ENCODE peak calls at places on chromosomes 11 and 22, in four cellular contexts. V, F, R and H are unnamed samples.

GRCh38 chr11:75733346-75734107 is 15.9 kb downstream of the MOGAT2 start:
- DNase-seq in V (peak; percentile 59), F (peak; percentile 25), R (no peak), H (peak; percentile 34)

GRCh38 chr11:19723572-19724342 is 11.1 kb downstream of the NAV2 start:
- DNase-seq in V (peak; percentile 56), R (no peak), F (peak; percentile 53), H (no peak)

GRCh38 chr22:38741576-38741975 is 14.2 kb downstream of the SUN2 start:
- DNase-seq in F (no peak), R (no peak), V (peak; percentile 6), H (no peak)

GRCh38 chr11:19756675-19757475 is 44.2 kb downstream of the NAV2 start:
- DNase-seq in V (peak; percentile 57), R (no peak), F (no peak), H (peak; percentile 58)

GRCh38 chr22:33918676-33919590 is 1.3 kb downstream of the LARGE1 start:
- DNase-seq in F (peak; percentile 56), R (no peak), V (no peak), H (peak; percentile 44)

GRCh38 chr11:36375348-36376314 is 79.5 kb downstream of the PRR5L start:
- DNase-seq in F (no peak), V (no peak), R (no peak), H (no peak)

GRCh38 chr11:125075900-125076317 is 12.8 kb downstream of the SLC37A2 start:
- DNase-seq in V (peak; percentile 30), R (no peak), F (no peak), H (no peak)

GRCh38 chr11:61903845-61904244 is 12.5 kb upstream of the FADS3 start:
- DNase-seq in V (no peak), F (no peak), R (no peak), H (no peak)

GRCh38 chr11:95589893-95590612 is 199.5 kb downstream of the FAM76B start:
- DNase-seq in R (peak; percentile 16), V (no peak), F (no peak), H (no peak)

GRCh38 chr11:95585752-95586077 is 203.9 kb downstream of the FAM76B start:
- DNase-seq in F (no peak), V (no peak), R (no peak), H (no peak)

GRCh38 chr11:95586681-95587080 is 202.9 kb downstream of the FAM76B start:
- DNase-seq in R (no peak), V (no peak), F (no peak), H (no peak)

GRCh38 chr11:95586155-95586554 is 203.4 kb downstream of the FAM76B start:
- DNase-seq in R (no peak), V (no peak), F (no peak), H (no peak)

GRCh38 chr11:95588821-95589220 is 200.8 kb downstream of the FAM76B start:
- DNase-seq in F (no peak), V (no peak), R (no peak), H (no peak)
- H3K4me3 ChIP-seq in F (no peak overlapping the region), V (no peak overlapping the region), R (no peak overlapping the region), H (no peak overlapping the region)

DNA sequence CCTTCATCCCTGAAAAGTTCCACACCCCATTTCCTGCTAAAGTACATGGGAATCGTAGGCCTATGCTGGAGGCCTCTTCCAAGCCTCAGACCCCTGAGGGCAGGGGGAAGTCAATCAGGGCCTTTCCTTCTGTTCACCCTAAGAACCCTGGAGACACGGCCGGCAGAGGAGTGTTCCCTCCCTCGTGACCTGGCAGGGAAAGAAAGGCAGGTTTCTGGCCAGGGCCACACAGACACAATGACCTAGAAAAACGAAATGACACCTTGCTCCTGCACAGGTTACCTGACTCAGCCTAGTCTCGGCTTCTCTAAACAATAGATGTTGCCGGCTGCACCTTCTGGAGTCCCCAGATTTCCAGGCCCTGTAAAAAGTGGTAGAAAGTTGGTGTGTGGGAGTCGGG is 60.6 kb upstream of the CADM1 start:
- DNase-seq in R (no peak), F (no peak), V (no peak), H (no peak)
- H3K4me3 ChIP-seq in R (no peak overlapping the region), F (no peak overlapping the region), V (no peak overlapping the region), H (no peak overlapping the region)

GRCh38 chr22:19522190-19522880 is 1.9 kb downstream of the CLDN5 start:
- DNase-seq in V (peak; percentile 62), F (no peak), R (no peak), H (no peak)
- H3K4me3 ChIP-seq in V (peak overlapping the region; percentile 39), F (no peak overlapping the region), R (peak overlapping the region; percentile 27), H (no peak overlapping the region)

DNA sequence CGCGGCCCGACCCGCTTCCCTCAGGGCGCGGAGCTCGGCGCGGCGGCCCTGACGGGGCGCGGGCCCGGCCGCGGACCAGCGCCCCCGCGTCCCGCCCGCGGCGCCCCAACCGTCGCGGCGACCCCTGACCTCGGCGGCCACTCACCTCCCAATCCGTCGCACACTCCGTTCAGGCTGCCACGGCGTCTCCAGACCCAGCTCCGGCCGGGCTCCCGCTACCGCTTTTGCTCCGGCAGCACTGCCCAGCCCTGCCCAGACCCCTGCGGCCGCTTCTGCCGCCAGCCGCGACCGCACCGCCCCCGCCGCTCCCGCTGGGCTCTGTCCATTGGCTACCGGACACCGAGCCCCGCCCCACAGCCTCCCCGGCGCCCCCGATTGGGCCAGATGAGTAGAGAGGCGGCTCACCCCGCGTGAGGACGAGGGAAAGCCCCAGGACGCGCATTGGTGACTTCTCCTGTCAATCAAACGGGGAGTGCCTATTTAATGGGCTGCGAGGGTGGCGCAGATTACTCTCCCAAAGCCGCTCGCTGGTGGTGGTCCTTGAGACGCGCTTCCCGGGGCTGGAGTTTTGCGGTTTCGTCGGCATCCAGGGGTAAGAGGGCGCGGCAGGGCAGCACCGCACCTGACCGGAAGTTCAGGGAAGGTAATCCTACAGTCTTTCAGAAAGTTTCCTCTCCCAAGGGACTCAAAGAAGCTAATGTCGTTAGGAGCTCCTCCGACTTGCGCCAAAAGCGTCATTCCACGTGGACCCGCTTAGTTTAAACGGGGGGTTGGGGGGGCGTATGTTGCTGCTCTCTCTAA is at the start of gene PACSIN2:
- DNase-seq in F (peak; percentile 100), V (peak; percentile 100), R (peak; percentile 99), H (peak; percentile 97)
- H3K4me3 ChIP-seq in F (peak within 1 kb of the TSS; percentile 94), V (peak within 1 kb of the TSS; percentile 85), R (peak within 1 kb of the TSS; percentile 100), H (peak within 1 kb of the TSS; percentile 84)

GRCh38 chr22:46578824-46579561 is 41.2 kb upstream of the GRAMD4 start:
- DNase-seq in V (peak; percentile 85), F (no peak), R (no peak), H (peak; percentile 35)
- H3K4me3 ChIP-seq in V (peak overlapping the region; percentile 6), F (peak overlapping the region; percentile 86), R (no peak overlapping the region), H (peak overlapping the region; percentile 81)

GRCh38 chr11:64229959-64230208 is 464 bp upstream of the DNAJC4 start:
- DNase-seq in R (no peak), V (no peak), F (no peak), H (no peak)

GRCh38 chr11:64230209-64230984 is at the start of gene DNAJC4:
- DNase-seq in V (peak; percentile 98), R (peak; percentile 91), F (peak; percentile 93), H (peak; percentile 77)

GRCh38 chr11:64230985-64231365 is 627 bp downstream of the DNAJC4 start:
- DNase-seq in F (no peak), V (no peak), R (no peak), H (no peak)

GRCh38 chr11:64227405-64227956 is 1.4 kb downstream of the NUDT22 start:
- DNase-seq in R (no peak), F (no peak), V (peak; percentile 30), H (no peak)

DNA sequence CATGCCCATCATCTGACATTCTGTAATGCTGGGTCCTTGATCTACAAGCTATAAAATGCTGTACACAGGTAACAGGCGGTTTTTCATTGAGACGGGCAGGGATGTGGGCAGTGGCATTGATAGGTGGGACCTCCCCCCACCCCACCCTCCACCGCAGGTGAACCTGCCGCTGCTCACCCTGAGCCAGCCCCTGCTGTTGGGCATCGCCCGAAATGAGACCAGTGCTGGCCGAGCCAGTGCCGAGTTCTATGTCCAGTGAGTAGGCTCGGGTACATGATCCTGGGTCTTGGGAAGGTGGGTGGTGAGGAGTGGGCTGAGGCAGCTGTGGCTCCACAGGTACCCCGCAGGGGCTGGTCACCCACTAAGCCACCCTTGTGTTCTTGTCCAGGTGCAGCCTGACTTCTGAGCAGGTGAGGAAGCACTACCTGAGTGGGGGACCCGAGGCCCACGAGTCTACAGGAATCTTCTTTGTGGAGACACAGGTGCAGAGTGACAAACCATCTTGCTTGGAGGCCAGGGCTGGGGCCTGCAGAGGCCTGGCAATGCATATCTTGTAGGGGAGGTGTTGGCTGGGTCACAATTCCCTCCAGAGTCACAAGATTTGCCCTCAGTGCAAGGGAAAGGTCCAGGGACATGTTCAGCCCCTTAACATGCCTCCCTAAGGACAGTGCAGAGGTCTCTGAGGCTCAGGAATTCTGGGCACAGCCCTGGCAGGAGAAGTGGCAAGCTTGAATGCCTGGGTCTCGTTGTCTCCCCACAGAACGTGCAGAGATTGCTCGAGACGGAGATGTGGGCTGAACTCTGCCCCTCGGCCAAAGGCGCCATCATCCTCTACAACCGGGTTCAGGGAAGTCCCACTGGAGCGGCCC is 1.0 kb upstream of the DNAJC4 start:
- DNase-seq in R (no peak), F (no peak), V (peak; percentile 60), H (no peak)
- H3K4me3 ChIP-seq in R (peak overlapping the region; percentile 79), F (peak overlapping the region; percentile 86), V (peak overlapping the region; percentile 48), H (peak overlapping the region; percentile 76)

GRCh38 chr22:49948958-49949913 is 11.3 kb upstream of the PIM3 start:
- DNase-seq in V (no peak), F (no peak), R (no peak), H (no peak)
- H3K4me3 ChIP-seq in V (no peak overlapping the region), F (no peak overlapping the region), R (no peak overlapping the region), H (no peak overlapping the region)

GRCh38 chr11:8649361-8649760 is 33.1 kb downstream of the TRIM66 start:
- DNase-seq in V (no peak), F (peak; percentile 43), R (no peak), H (peak; percentile 50)

GRCh38 chr11:8650401-8650990 is 32.0 kb downstream of the TRIM66 start:
- DNase-seq in R (no peak), F (no peak), V (no peak), H (peak; percentile 66)

GRCh38 chr11:8642226-8642625 is 40.2 kb downstream of the TRIM66 start:
- DNase-seq in V (no peak), F (no peak), R (no peak), H (no peak)

GRCh38 chr11:8652140-8652539 is 30.3 kb downstream of the TRIM66 start:
- DNase-seq in V (no peak), F (peak; percentile 74), R (peak; percentile 26), H (peak; percentile 97)

GRCh38 chr11:8646873-8647272 is 35.6 kb downstream of the TRIM66 start:
- DNase-seq in V (no peak), F (no peak), R (no peak), H (no peak)
- H3K4me3 ChIP-seq in V (no peak overlapping the region), F (no peak overlapping the region), R (no peak overlapping the region), H (no peak overlapping the region)